ENCODE peak calls at places on chromosomes 1 and 21, in five cellular contexts. K, M, B, P and N are unnamed samples.

GRCh38 chr21:45463871-45464270 is 58.9 kb downstream of the COL18A1 start:
- DNase-seq in K (no peak), M (no peak), B (no peak), P (no peak), N (no peak)

GRCh38 chr1:41432481-41433280 is 51.8 kb downstream of the EDN2 start:
- DNase-seq in K (peak; percentile 40), M (peak; percentile 70), B (peak; percentile 80), P (peak; percentile 50), N (peak; percentile 97)

GRCh38 chr1:244046907-244047738 is 4.0 kb upstream of the ZBTB18 start:
- DNase-seq in K (no peak), M (peak; percentile 30), B (no peak), P (no peak), N (no peak)

GRCh38 chr1:164611754-164612642 is 53.0 kb downstream of the PBX1 start:
- DNase-seq in K (peak; percentile 79), M (peak; percentile 92), B (peak; percentile 67), P (no peak), N (peak; percentile 58)

GRCh38 chr1:58829861-58830260 is 46.0 kb upstream of the JUN start:
- DNase-seq in K (no peak), M (no peak), B (no peak), P (no peak), N (no peak)

GRCh38 chr1:198686069-198686728 is 47.4 kb downstream of the PTPRC start:
- DNase-seq in K (peak; percentile 41), M (no peak), B (no peak), P (peak; percentile 12), N (no peak)

GRCh38 chr21:31908106-31909031 is 35.5 kb downstream of the HUNK start:
- DNase-seq in K (no peak), M (no peak), B (peak; percentile 40), P (no peak), N (peak; percentile 80)

GRCh38 chr1:89737985-89738510 is 82.8 kb upstream of the LRRC8D start:
- DNase-seq in K (no peak), M (no peak), B (no peak), P (no peak), N (no peak)

GRCh38 chr1:248841702-248842395 is 3.8 kb downstream of the ZNF672 start:
- DNase-seq in K (peak; percentile 29), M (peak; percentile 8), B (no peak), P (peak; percentile 44), N (no peak)

GRCh38 chr1:212665241-212666115 is 34.2 kb downstream of the BATF3 start:
- DNase-seq in K (peak; percentile 84), M (peak; percentile 75), B (peak; percentile 75), P (peak; percentile 54), N (peak; percentile 94)

GRCh38 chr1:19432943-19433609 is 52.3 kb downstream of the CAPZB start:
- DNase-seq in K (no peak), M (no peak), B (no peak), P (no peak), N (no peak)

GRCh38 chr1:1594602-1594981 is 5.3 kb downstream of the FNDC10 start:
- DNase-seq in K (no peak), M (peak; percentile 45), B (no peak), P (peak; percentile 58), N (peak; percentile 60)

GRCh38 chr1:94048413-94049164 is 72.4 kb downstream of the ABCA4 start:
- DNase-seq in K (no peak), M (no peak), B (no peak), P (no peak), N (peak; percentile 36)

GRCh38 chr1:65175171-65176070 is 27.4 kb downstream of the AK4 start:
- DNase-seq in K (no peak), M (no peak), B (no peak), P (peak; percentile 99), N (no peak)

GRCh38 chr1:187877220-187877619 is 1048.5 kb downstream of the PLA2G4A start:
- DNase-seq in K (peak; percentile 94), M (peak; percentile 49), B (no peak), P (no peak), N (no peak)

GRCh38 chr21:38768385-38769071 is 37.2 kb upstream of the ETS2 start:
- DNase-seq in K (no peak), M (no peak), B (no peak), P (no peak), N (no peak)

GRCh38 chr1:3019007-3019515 is 2.2 kb upstream of the ACTRT2 start:
- DNase-seq in K (no peak), M (no peak), B (no peak), P (no peak), N (no peak)

GRCh38 chr21:37759777-37760176 is 156.5 kb downstream of the KCNJ6 start:
- DNase-seq in K (no peak), M (no peak), B (no peak), P (no peak), N (no peak)

GRCh38 chr1:11431946-11432507 is 46.9 kb upstream of the DISP3 start:
- DNase-seq in K (no peak), M (no peak), B (no peak), P (no peak), N (peak; percentile 24)

GRCh38 chr21:45054927-45055612 is 19.3 kb upstream of the ADARB1 start:
- DNase-seq in K (no peak), M (no peak), B (no peak), P (no peak), N (peak; percentile 64)

GRCh38 chr1:53203466-53203865 is 6.8 kb downstream of the CPT2 start:
- DNase-seq in K (no peak), M (no peak), B (no peak), P (no peak), N (no peak)

GRCh38 chr1:232033285-232033684 is 406.7 kb downstream of the DISC1 start:
- DNase-seq in K (peak; percentile 58), M (peak; percentile 10), B (no peak), P (no peak), N (peak; percentile 43)

GRCh38 chr1:94859157-94859556 is 39.0 kb downstream of the SLC44A3 start:
- DNase-seq in K (no peak), M (no peak), B (no peak), P (no peak), N (no peak)

GRCh38 chr1:111602974-111603373 is 16.6 kb upstream of the RAP1A start:
- DNase-seq in K (no peak), M (no peak), B (no peak), P (no peak), N (no peak)

GRCh38 chr1:111441573-111442192 is 7.4 kb downstream of the WDR77 start:
- DNase-seq in K (no peak), M (peak; percentile 39), B (no peak), P (peak; percentile 14), N (peak; percentile 59)

GRCh38 chr21:35390013-35390776 is 341.1 kb upstream of the RUNX1 start:
- DNase-seq in K (peak; percentile 43), M (peak; percentile 49), B (no peak), P (peak; percentile 92), N (no peak)

GRCh38 chr1:48084826-48085225 is 87.6 kb upstream of the TRABD2B start:
- DNase-seq in K (no peak), M (no peak), B (no peak), P (no peak), N (no peak)

GRCh38 chr1:53249706-53250105 is 11.4 kb upstream of the MAGOH start:
- DNase-seq in K (no peak), M (no peak), B (no peak), P (no peak), N (no peak)

GRCh38 chr1:154911691-154912550 is 24.6 kb downstream of the PMVK start:
- DNase-seq in K (no peak), M (no peak), B (no peak), P (no peak), N (no peak)

GRCh38 chr1:91120421-91120820 is 98.6 kb upstream of the ZNF644 start:
- DNase-seq in K (no peak), M (no peak), B (no peak), P (no peak), N (peak; percentile 49)

GRCh38 chr1:167935252-167936067 is 1.0 kb upstream of the DCAF6 start:
- DNase-seq in K (peak; percentile 43), M (peak; percentile 47), B (peak; percentile 21), P (peak; percentile 66), N (peak; percentile 33)